ENCODE peak calls at places on chromosomes 13 and 19, in six cellular contexts. M is HepG2, V is HCT116, C is GM12878, Y is H1, I is NT2/D1. W is an unnamed sample.

GRCh38 chr13:106566682-106567420 is 1.1 kb downstream of the ARGLU1 start:
- DNase-seq in I (peak), C (no peak), Y (no peak), V (no peak), M (peak), W (no peak)

GRCh38 chr13:52726258-52726657 is 13.4 kb downstream of the CNMD start:
- DNase-seq in I (no peak), M (no peak), Y (no peak), C (no peak), V (no peak), W (no peak)

GRCh38 chr13:90107658-90108057 is 1239.8 kb upstream of the MIR17HG start:
- DNase-seq in I (no peak), C (no peak), V (no peak), Y (no peak), M (no peak), W (no peak)

GRCh38 chr19:4889034-4889825 is 13.5 kb downstream of the ARRDC5 start:
- DNase-seq in C (no peak), M (no peak), V (no peak), Y (no peak), I (no peak), W (no peak)

GRCh38 chr19:38191747-38192146 is 32.3 kb downstream of the DPF1 start:
- DNase-seq in M (no peak), V (no peak), C (no peak), Y (no peak), I (no peak), W (no peak)

GRCh38 chr13:40388617-40389016 is 277.8 kb downstream of the FOXO1 start:
- DNase-seq in C (peak), Y (no peak), I (no peak), V (no peak), M (no peak), W (no peak)

GRCh38 chr13:107202371-107203023 is 634.6 kb upstream of the ARGLU1 start:
- DNase-seq in Y (no peak), I (no peak), M (peak), V (no peak), C (no peak), W (no peak)

GRCh38 chr13:90890435-90890834 is 457.1 kb upstream of the MIR17HG start:
- DNase-seq in M (no peak), I (no peak), Y (no peak), C (no peak), V (no peak), W (no peak)

GRCh38 chr19:18171605-18172327 is 1.8 kb upstream of the IFI30 start:
- DNase-seq in Y (no peak), C (no peak), M (no peak), I (no peak), V (no peak), W (no peak)

GRCh38 chr19:19217110-19217509 is 5.4 kb downstream of the NCAN start:
- DNase-seq in V (peak), C (no peak), M (peak), I (no peak), Y (no peak), W (peak)

GRCh38 chr13:106349080-106349841 is 186.2 kb downstream of the EFNB2 start:
- DNase-seq in M (no peak), V (peak), I (no peak), C (no peak), Y (peak), W (no peak)

GRCh38 chr13:93805736-93806135 is 579.1 kb downstream of the GPC6 start:
- DNase-seq in I (no peak), Y (no peak), M (no peak), V (no peak), C (no peak), W (no peak)

GRCh38 chr13:102799544-102800144 is 725 bp downstream of the BIVM start:
- DNase-seq in M (no peak), Y (no peak), C (no peak), V (no peak), I (no peak), W (peak)

GRCh38 chr13:47796816-47797215 is 204.3 kb downstream of the SUCLA2 start:
- DNase-seq in I (no peak), C (no peak), Y (no peak), M (no peak), V (no peak), W (no peak)

GRCh38 chr19:58362272-58362994 is at the start of gene ZNF497:
- DNase-seq in C (peak), M (peak), V (peak), Y (peak), I (peak), W (peak)

GRCh38 chr13:24998433-24998832 is 97.5 kb upstream of the PABPC3 start:
- DNase-seq in M (no peak), C (no peak), V (no peak), I (no peak), Y (no peak), W (no peak)

GRCh38 chr13:24997367-24997967 is 98.5 kb upstream of the PABPC3 start:
- DNase-seq in M (peak), V (no peak), Y (no peak), I (no peak), C (no peak), W (peak)

GRCh38 chr13:24995225-24995804 is 100.6 kb upstream of the PABPC3 start:
- DNase-seq in C (no peak), I (peak), Y (peak), M (peak), V (peak), W (peak)
- TF ChIP-seq ZNF274 in C (no peak), I (no peak), Y (no peak), M (no peak), V (no peak), W (no peak)

GRCh38 chr13:81677857-81678256 is 1336.9 kb upstream of the SPRY2 start:
- DNase-seq in C (no peak), I (no peak), M (no peak), V (no peak), Y (no peak), W (no peak)

GRCh38 chr13:81686877-81687276 is 1346.0 kb upstream of the SPRY2 start:
- DNase-seq in M (no peak), C (no peak), I (no peak), V (no peak), Y (no peak), W (no peak)

DNA sequence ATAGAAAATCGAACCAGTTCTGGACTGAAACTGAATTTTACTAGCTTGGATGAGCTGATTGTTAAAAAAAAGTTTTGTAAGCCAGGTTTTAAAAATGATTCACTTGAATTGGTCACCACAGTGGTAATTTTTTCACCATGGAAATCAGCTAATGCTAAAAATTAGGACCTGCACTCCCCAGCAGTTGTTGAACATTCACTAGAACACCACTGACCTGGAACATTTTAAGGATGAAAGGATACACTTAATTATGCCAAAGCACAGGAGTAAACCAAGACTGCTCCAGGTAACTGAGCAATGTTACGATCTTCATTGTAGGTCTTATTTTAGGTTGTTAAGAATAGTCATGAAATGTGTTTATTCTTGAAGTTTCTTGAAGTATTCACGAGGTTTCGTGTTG is 1342.6 kb upstream of the SPRY2 start:
- DNase-seq in V (no peak), I (no peak), C (no peak), Y (no peak), M (no peak), W (no peak)
- TF ChIP-seq ZNF274 in V (no peak), I (no peak), C (no peak), Y (no peak), M (no peak), W (no peak)

DNA sequence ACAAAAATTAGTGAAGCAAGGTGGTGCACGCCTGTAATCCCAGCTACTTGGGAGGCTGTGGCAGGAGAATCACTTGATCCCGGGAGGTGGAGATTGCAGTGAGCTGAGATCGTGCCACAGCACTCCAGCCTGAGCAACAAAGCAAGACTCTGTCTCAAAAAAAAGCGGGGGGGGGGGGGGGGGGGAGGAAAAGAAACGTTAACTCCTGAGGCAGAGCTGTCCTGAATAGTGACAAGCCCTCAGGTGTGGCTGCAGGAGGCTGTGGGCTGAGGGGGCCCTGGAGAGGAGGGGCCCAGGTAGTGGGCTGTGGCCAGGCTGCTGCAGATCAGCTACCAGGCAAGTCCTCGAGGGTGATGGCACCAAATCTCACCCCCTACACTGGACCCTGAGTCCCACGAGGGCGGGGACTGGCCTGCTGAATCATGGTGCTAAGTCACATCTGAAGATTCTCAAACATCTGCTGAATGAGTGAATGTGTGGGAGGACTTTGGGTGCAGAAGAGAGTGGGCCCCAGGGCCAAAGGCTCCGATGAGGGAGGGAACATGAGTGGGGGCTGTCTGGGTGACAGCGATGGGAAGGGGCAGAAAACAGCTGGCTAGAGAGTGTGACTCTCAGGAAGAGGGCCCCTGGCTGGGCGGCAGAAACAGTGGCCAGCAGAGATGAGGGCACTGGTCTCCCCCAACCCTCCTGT is 24.6 kb upstream of the ATP1A3 start:
- DNase-seq in Y (no peak), I (no peak), C (no peak), M (no peak), V (no peak), W (peak)
- TF ChIP-seq ZNF274 in Y (no peak), I (no peak), C (no peak), M (no peak), V (no peak), W (no peak)

GRCh38 chr13:113209336-113209879 is at the start of gene CUL4A:
- DNase-seq in V (peak), M (peak), C (no peak), Y (peak), I (peak), W (peak)
- TF ChIP-seq ZNF274 in V (no peak), M (no peak), C (no peak), Y (no peak), I (no peak), W (no peak)

DNA sequence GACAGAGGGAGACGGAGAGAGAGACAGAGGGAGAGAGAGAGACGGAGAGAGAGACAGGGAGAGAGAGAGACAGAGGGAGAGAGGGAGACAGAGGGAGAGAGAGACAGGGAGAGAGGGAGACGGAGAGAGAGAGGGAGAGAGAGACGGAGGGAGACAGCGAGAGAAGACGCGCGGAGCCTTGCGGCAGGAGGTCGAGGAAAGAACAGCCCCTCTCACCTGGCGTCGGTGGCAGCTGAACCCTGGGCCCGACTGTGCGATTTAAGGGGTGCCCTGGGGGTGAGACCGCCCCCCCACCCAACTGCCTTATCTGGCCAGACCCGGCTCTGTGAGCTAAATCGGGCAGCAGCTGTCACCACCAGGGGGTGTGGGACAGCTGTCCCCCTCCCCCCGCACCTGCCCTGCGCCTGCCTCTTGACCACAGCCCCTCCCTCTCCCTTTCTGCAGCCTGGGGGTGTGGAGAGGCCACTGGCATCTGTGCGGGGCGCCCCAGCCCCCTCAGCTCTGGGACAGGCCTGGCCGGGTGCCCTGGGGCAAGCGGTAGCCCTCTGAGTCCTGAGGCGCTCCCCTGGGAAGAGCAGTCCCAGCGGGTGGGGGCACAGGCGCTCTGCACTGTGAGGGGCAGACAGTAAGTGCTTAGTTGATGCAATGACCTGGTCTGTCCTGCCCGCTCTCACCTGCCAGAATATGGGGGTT is 10.8 kb downstream of the JOSD2 start:
- DNase-seq in V (no peak), Y (peak), C (no peak), I (no peak), M (no peak), W (peak)
- TF ChIP-seq ZNF274 in V (no peak), Y (no peak), C (no peak), I (no peak), M (no peak), W (no peak)

W was measured in K562.